ENCODE peak calls at places on chromosomes 11 and 22, in nine cellular contexts. K, L, R, M, X, W, T, A and F are unnamed samples.

GRCh38 chr11:70399681-70400112 is 1.4 kb downstream of the CTTN start:
- DNase-seq in L (no peak), K (no peak), T (peak), A (peak), X (peak), M (peak), R (no peak), W (peak), F (no peak)

GRCh38 chr11:133946541-133947297 is 10.0 kb downstream of the IGSF9B start:
- DNase-seq in X (no peak), K (peak), R (no peak), M (no peak), T (no peak), L (no peak), A (no peak), W (no peak), F (no peak)

GRCh38 chr11:35723493-35724284 is 61.1 kb downstream of the TRIM44 start:
- DNase-seq in R (no peak), L (no peak), A (no peak), M (no peak), K (no peak), W (no peak), T (no peak), X (no peak), F (no peak)

GRCh38 chr22:27003301-27003700 is 345.9 kb downstream of the MIAT start:
- DNase-seq in R (no peak), T (no peak), X (no peak), A (no peak), M (no peak), W (no peak), L (no peak), K (no peak), F (no peak)

GRCh38 chr11:35112056-35112845 is 26.7 kb upstream of the CD44 start:
- DNase-seq in T (no peak), X (no peak), W (no peak), A (no peak), M (no peak), K (no peak), L (no peak), R (no peak), F (no peak)

GRCh38 chr11:71093783-71094182 is 158.6 kb downstream of the SHANK2 start:
- DNase-seq in L (no peak), A (no peak), T (no peak), W (no peak), X (no peak), R (no peak), M (no peak), K (no peak), F (no peak)

GRCh38 chr11:123543796-123544195 is 110.6 kb downstream of the SCN3B start:
- DNase-seq in X (no peak), M (no peak), A (no peak), W (no peak), T (peak), R (no peak), K (no peak), L (no peak), F (no peak)

GRCh38 chr11:26947379-26947844 is 46.5 kb upstream of the FIBIN start:
- DNase-seq in R (no peak), L (no peak), K (no peak), T (peak), X (peak), A (no peak), M (no peak), W (no peak), F (no peak)

GRCh38 chr11:104618949-104619348 is 279.3 kb downstream of the CASP12 start:
- DNase-seq in W (no peak), X (no peak), T (no peak), M (no peak), K (no peak), R (no peak), L (no peak), A (no peak), F (no peak)

GRCh38 chr11:36212507-36212906 is 76.7 kb downstream of the COMMD9 start:
- DNase-seq in X (no peak), R (no peak), W (no peak), T (no peak), A (no peak), L (no peak), M (no peak), K (no peak), F (no peak)